ENCODE peak calls at places on chromosomes 5 and 9, in nine cellular contexts. N, P, C, U, O, G, M, F and V are unnamed samples.

GRCh38 chr9:111455638-111456037 is 28.5 kb downstream of the ECPAS start:
- ATAC-seq in N (no peak), P (no peak), C (no peak), U (no peak), O (no peak), G (no peak), M (no peak), F (no peak), V (no peak)

GRCh38 chr9:123524866-123525265 is 168.9 kb downstream of the CRB2 start:
- ATAC-seq in N (no peak), P (peak), C (no peak), U (no peak), O (no peak), G (no peak), M (no peak), F (no peak), V (no peak)

GRCh38 chr9:121082075-121082474 is 7.3 kb downstream of the CNTRL start:
- ATAC-seq in N (peak), P (no peak), C (no peak), U (no peak), O (no peak), G (no peak), M (no peak), F (no peak), V (no peak)

GRCh38 chr5:168374532-168374931 is 83.1 kb downstream of the WWC1 start:
- ATAC-seq in N (no peak), P (no peak), C (no peak), U (no peak), O (no peak), G (no peak), M (no peak), F (no peak), V (no peak)

GRCh38 chr9:81848472-81848871 is 79.8 kb upstream of the SPATA31D4 start:
- ATAC-seq in N (peak), P (peak), C (no peak), U (no peak), O (no peak), G (peak), M (no peak), F (no peak), V (peak)

GRCh38 chr9:89668216-89668867 is 63.5 kb downstream of the GADD45G start:
- ATAC-seq in N (peak), P (no peak), C (no peak), U (no peak), O (peak), G (no peak), M (no peak), F (no peak), V (no peak)

GRCh38 chr9:103821115-103821514 is 273.0 kb upstream of the SMC2 start:
- ATAC-seq in N (no peak), P (peak), C (no peak), U (no peak), O (no peak), G (no peak), M (no peak), F (no peak), V (no peak)

GRCh38 chr9:134251296-134251695 is 75.0 kb upstream of the RXRA start:
- ATAC-seq in N (no peak), P (no peak), C (no peak), U (no peak), O (no peak), G (no peak), M (no peak), F (no peak), V (no peak)

GRCh38 chr9:94801685-94802084 is 75.2 kb downstream of the AOPEP start:
- ATAC-seq in N (no peak), P (no peak), C (no peak), U (no peak), O (no peak), G (no peak), M (no peak), F (no peak), V (no peak)

GRCh38 chr9:96038914-96039313 is 163.4 kb downstream of the ERCC6L2 start:
- ATAC-seq in N (no peak), P (no peak), C (no peak), U (no peak), O (no peak), G (no peak), M (no peak), F (no peak), V (no peak)

GRCh38 chr5:129377504-129377903 is 82.6 kb upstream of the ADAMTS19 start:
- ATAC-seq in N (peak), P (no peak), C (no peak), U (no peak), O (no peak), G (no peak), M (no peak), F (no peak), V (no peak)